ENCODE peak calls at places on chromosomes 13 and 19, in five cellular contexts. D is SK-N-SH, X is stomach, E is esophagus muscularis mucosa, F is suprapubic skin. I is an unnamed sample. For H3K27me3, the result is how much of the 10 kb centered on the place peaks cover.

GRCh38 chr13:102812616-102813287 is 13.8 kb downstream of the BIVM start:
- DNase-seq in D (no peak), F (no peak), E (no peak), X (no peak), I (no peak)

GRCh38 chr19:50551713-50552187 is 16.5 kb downstream of the LRRC4B start:
- DNase-seq in D (peak), X (no peak), E (no peak), F (no peak), I (no peak)

GRCh38 chr19:3336680-3337523 is 29.5 kb upstream of the NFIC start:
- DNase-seq in X (peak), E (peak), F (peak), D (peak), I (peak)

GRCh38 chr13:110227864-110228643 is 78.9 kb downstream of the COL4A1 start:
- DNase-seq in D (no peak), X (no peak), E (peak), F (no peak), I (no peak)

GRCh38 chr13:51539887-51540286 is 44.4 kb upstream of the WDFY2 start:
- DNase-seq in X (no peak), E (no peak), D (no peak), F (no peak), I (no peak)

GRCh38 chr13:100363874-100364273 is 224.7 kb downstream of the GGACT start:
- DNase-seq in D (no peak), F (no peak), X (no peak), E (no peak), I (no peak)

GRCh38 chr13:85412448-85412847 is 386.8 kb downstream of the SLITRK6 start:
- DNase-seq in D (no peak), E (no peak), X (no peak), F (no peak), I (no peak)

GRCh38 chr13:76820759-76821158 is 65.4 kb downstream of the KCTD12 start:
- DNase-seq in X (no peak), F (peak), E (no peak), D (no peak), I (no peak)

GRCh38 chr13:74061939-74062595 is 72.1 kb downstream of the KLF12 start:
- DNase-seq in E (no peak), D (peak), F (no peak), X (no peak), I (no peak)

GRCh38 chr13:97134364-97135095 is 87.6 kb upstream of the MBNL2 start:
- DNase-seq in X (no peak), E (no peak), F (no peak), D (no peak), I (no peak)

GRCh38 chr13:59182241-59182640 is 981.5 kb downstream of the DIAPH3 start:
- DNase-seq in D (no peak), X (no peak), E (no peak), F (no peak), I (no peak)

GRCh38 chr19:1990230-1991017 is 25.1 kb downstream of the BTBD2 start:
- DNase-seq in E (no peak), X (no peak), F (no peak), D (no peak), I (no peak)

GRCh38 chr13:84481958-84482357 is 599.7 kb upstream of the SLITRK1 start:
- DNase-seq in D (no peak), F (no peak), X (no peak), E (no peak), I (no peak)

GRCh38 chr19:8306235-8307054 is 1.7 kb downstream of the CD320 start:
- DNase-seq in E (no peak), X (peak), D (no peak), F (peak), I (peak)

GRCh38 chr13:34589581-34589980 is 352.5 kb upstream of the NBEA start:
- DNase-seq in E (no peak), D (no peak), X (no peak), F (no peak), I (no peak)

GRCh38 chr13:93889430-93889829 is 590.1 kb downstream of the DCT start:
- DNase-seq in X (no peak), E (no peak), D (no peak), F (no peak), I (no peak)

GRCh38 chr19:29564574-29565005 is 38.8 kb downstream of the VSTM2B start:
- DNase-seq in E (no peak), D (no peak), F (no peak), X (no peak), I (no peak)

GRCh38 chr19:21878646-21879045 is 42.7 kb upstream of the ZNF43 start:
- DNase-seq in F (no peak), D (no peak), E (no peak), X (no peak), I (no peak)

DNA sequence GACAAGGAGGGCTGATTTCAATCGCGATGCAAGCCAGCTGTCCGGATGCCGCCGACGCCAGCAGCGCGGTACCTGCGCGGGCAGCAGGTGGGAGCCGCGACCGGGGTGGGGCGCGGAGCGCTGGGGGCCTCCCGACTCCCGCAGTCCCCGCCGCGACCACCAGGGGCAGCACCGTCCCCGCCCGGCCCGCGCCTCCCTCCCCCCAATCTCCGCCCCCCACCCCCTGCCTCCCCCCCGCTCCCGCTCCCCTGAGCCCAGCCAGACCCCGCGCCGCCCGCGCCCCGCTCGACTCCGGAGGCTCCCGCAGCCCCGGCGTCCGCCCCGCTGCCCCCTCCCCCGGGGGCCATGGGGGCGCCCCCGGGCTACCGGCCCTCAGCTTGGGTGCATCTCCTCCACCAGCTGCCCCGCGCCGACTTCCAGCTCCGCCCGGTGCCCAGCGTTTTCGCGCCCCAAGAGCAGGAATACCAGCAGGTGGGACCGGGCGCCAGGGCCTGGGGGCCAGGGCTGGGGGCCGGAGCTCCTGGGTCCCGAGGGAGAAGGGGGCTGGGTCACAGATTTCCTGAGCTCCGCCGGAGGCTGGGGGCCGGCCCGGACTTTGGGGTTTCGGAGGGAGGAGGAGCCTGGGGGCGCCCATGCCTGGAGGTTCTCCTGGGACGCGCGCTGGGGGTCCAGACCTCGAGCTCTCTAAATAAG is at the start of gene TTYH1:
- DNase-seq in X (no peak), D (peak), E (no peak), F (no peak), I (no peak)
- H3K4me3 ChIP-seq in X (no peak), D (no peak), E (peak), F (peak), I (peak)

GRCh38 chr13:53321301-53321700 is 292.7 kb downstream of the OLFM4 start:
- DNase-seq in X (no peak), E (no peak), F (no peak), D (no peak), I (no peak)
- H3K27me3 ChIP-seq in X (under half), E (under half), F (under half), D (under half), I (under half)

DNA sequence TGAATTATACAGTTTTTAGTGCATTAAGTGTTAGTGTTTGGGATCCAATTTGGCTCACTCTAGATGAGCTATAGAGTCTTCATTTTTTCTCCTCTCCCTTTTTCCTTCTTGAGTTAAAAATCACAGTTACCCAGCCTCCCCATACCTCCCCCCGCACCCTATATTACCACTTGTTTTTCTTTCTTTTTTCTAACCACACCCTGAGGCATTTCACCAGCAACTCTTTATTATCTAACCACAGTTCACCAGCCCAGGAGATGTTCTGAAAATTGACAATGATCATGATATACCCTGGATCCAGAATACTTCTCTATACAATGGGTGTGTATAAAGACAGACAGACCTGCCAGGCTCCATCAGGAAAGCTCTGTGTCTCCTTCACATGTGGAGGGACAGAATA is 86.5 kb upstream of the UBL3 start:
- DNase-seq in D (no peak), F (no peak), X (no peak), E (no peak), I (no peak)
- TF ChIP-seq EP300 in D (no peak), F (no peak), X (no peak), E (no peak), I (no peak)

DNA sequence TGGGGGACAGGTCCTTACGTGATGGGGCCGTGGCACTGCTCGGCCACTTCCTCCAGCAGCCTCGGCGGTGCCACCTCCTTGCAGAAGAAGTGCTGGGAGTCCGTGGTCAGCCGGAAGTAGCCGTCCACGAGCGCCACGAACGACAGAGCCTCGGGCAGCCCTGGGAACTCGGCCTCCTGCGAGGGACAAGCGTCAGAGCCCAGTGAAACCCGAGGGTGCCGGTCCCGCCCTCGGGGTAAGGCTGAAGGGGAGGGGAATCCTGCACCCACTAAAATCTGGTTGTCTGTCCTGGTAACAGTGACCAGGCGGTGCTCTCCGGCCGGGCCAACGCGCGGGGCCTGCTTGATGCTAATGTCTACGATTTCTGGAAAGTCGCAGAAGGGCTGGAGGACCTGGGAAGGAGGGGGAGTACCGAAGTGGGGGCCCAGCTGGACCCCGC is 6.4 kb downstream of the JAK3 start:
- DNase-seq in D (no peak), F (peak), E (no peak), X (peak), I (no peak)
- H3K4me3 ChIP-seq in D (peak), F (peak), E (peak), X (peak), I (peak)

GRCh38 chr19:13073263-13073662 is 29.4 kb downstream of the LYL1 start:
- DNase-seq in F (no peak), D (no peak), E (no peak), X (no peak), I (no peak)

GRCh38 chr19:13072206-13072898 is 30.3 kb downstream of the LYL1 start:
- DNase-seq in X (no peak), E (no peak), D (no peak), F (no peak), I (no peak)

GRCh38 chr19:13076787-13077186 is 25.9 kb downstream of the LYL1 start:
- DNase-seq in D (no peak), F (no peak), X (no peak), E (no peak), I (no peak)

GRCh38 chr19:13076320-13076719 is 26.3 kb downstream of the LYL1 start:
- DNase-seq in E (no peak), D (no peak), X (no peak), F (no peak), I (no peak)

DNA sequence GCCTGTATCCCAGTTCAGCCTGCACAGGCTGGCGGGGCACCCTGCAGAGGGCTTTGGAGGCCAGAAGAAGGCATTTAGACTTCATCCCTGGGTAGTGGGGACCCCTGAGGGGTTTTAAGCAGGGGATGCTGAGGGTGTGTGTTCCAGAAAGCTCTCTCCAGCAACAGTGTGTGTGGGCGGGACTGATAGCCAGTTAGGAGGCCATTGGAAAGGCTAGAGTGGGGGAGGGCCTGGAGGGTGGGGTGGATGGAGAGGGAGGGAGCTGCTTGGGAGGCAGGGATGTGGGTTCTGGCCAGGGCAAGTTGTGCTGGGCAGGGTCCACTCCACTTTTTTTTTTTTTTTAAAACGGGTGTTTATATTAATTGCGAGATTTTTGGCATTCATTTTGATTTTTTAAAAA is 28.3 kb downstream of the LYL1 start:
- DNase-seq in D (no peak), E (no peak), X (no peak), F (no peak), I (no peak)
- H3K27me3 ChIP-seq in D (under half), E (under half), X (under half), F (under half), I (under half)

GRCh38 chr19:38046254-38047047 is 139.4 kb downstream of the SIPA1L3 start:
- DNase-seq in D (no peak), F (no peak), X (peak), E (no peak), I (peak)
- TF ChIP-seq EP300 in D (no peak), F (no peak), X (no peak), E (no peak), I (no peak)

DNA sequence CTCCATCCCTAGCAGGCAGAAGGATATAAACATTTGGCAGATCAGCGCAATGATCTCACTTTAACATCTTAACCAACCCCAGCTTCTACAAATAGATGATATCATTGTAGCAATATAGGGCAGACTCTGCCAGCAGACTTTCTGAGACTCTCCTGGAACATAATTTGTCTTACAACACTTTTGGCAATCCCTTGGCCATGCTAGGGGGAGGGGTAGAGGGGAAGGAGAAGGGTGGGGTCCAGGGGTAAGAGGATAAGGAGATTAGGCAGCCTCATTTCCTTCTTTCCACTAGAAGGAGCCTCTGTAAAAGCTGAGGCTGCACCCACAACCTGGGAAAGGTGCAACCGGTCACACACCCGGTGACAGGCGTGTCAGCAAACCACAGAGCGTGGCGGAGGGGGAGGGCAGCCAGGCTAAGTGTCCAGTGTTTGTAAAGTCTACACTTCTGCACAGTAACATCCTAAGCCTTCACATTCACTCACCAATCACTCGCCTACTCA is 8.7 kb upstream of the UBAC2 start:
- DNase-seq in E (no peak), F (no peak), D (no peak), X (peak), I (peak)
- H3K4me3 ChIP-seq in E (no peak), F (no peak), D (no peak), X (no peak), I (no peak)

GRCh38 chr13:113666324-113666660 is 727 bp upstream of the GRK1 start:
- DNase-seq in X (peak), D (no peak), F (peak), E (no peak), I (peak)

GRCh38 chr13:113668491-113668971 is 1.5 kb downstream of the GRK1 start:
- DNase-seq in E (no peak), X (peak), D (no peak), F (peak), I (peak)

GRCh38 chr13:113667771-113668490 is 912 bp downstream of the GRK1 start:
- DNase-seq in D (no peak), X (peak), F (peak), E (no peak), I (peak)

GRCh38 chr13:113665582-113666323 is 1.3 kb upstream of the GRK1 start:
- DNase-seq in D (no peak), F (no peak), E (no peak), X (peak), I (peak)

GRCh38 chr13:113666951-113667701 is at the start of gene GRK1:
- DNase-seq in E (no peak), F (peak), D (no peak), X (peak), I (peak)
- H3K27me3 ChIP-seq in E (under half), F (under half), D (under half), X (under half), I (under half)

GRCh38 chr19:12783226-12783848 is 7.9 kb upstream of the JUNB start:
- DNase-seq in X (no peak), F (no peak), D (no peak), E (no peak), I (no peak)

GRCh38 chr19:12782174-12782423 is 6.7 kb upstream of the HOOK2 start:
- DNase-seq in D (no peak), X (no peak), E (no peak), F (peak), I (no peak)

GRCh38 chr19:12784394-12784870 is 6.9 kb upstream of the JUNB start:
- DNase-seq in X (no peak), E (no peak), F (no peak), D (no peak), I (no peak)

GRCh38 chr19:12783849-12784393 is 7.4 kb upstream of the JUNB start:
- DNase-seq in E (no peak), F (peak), X (no peak), D (no peak), I (peak)

DNA sequence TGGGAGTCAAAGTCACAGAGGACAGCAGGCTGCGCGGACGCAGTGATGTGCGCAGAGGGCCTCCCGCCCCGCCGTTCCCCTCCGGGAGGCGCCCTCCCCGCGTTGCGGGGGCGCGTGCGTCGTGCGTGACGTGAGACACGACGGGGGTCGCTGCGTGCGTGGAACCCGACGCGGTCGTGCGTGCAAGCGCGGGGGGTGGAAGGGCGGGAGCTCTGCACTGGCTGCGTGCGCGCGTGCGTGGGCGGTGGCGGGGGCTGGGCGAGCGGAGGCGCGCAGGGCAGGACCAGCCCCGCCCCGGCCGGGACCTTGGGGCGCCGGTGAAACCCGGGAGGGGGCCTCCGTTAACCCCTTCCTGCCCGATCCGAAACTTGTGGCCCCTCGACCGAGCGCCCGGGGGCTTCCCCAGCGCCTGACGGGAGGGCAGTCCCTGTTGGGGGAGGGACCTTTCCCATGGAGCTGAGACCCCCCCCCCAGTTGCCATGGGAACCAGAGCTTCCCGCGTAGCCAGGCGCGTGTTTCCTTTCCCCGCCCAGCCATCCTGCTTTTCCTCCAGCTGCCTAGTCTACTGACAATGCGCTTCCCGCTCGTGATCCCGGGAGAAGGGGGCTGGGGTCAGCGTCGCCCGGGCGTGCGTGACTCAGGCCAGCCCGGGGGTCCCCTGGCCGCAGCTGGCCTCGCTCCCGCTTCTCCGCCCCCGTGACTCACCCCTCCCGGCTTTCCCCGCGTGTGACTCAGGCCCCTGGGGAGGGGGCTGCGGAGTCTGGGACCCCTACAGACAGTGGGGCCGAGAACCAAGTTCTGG is 7.3 kb upstream of the HOOK2 start:
- DNase-seq in F (peak), D (peak), X (peak), E (no peak), I (peak)
- TF ChIP-seq EP300 in F (peak), D (peak), X (peak), E (peak), I (peak)

GRCh38 chr19:54172764-54173699 is at the start of gene TMC4:
- DNase-seq in D (no peak), F (no peak), E (no peak), X (peak), I (peak)
- H3K4me3 ChIP-seq in D (no peak), F (peak), E (peak), X (peak), I (peak)

I was measured in transverse colon.